ENCODE peak calls at places on chromosomes 11 and 22, in five cellular contexts. Z is thyroid gland, M is A549, J is IMR-90, W is transverse colon. H is an unnamed sample.
A peak's percentile ranks its signal among the peaks of the same experiment; 100 is the strongest.

GRCh38 chr11:70568504-70569172 is 170.3 kb downstream of the CTTN start:
- DNase-seq in W (peak; percentile 49), M (no peak), J (peak; percentile 24), Z (peak; percentile 22), H (no peak)

GRCh38 chr11:67484847-67485311 is 2.1 kb downstream of the AIP start:
- DNase-seq in J (no peak), Z (no peak), W (peak; percentile 57), M (no peak), H (peak; percentile 50)

GRCh38 chr11:128431931-128432330 is 155.4 kb downstream of the ETS1 start:
- DNase-seq in M (no peak), J (no peak), W (no peak), Z (no peak), H (no peak)

GRCh38 chr11:107856180-107856980 is 2.2 kb downstream of the SLC35F2 start:
- DNase-seq in J (no peak), W (peak; percentile 11), Z (no peak), M (no peak), H (no peak)

GRCh38 chr11:76010051-76010450 is 195.0 kb downstream of the UVRAG start:
- DNase-seq in J (no peak), W (no peak), M (no peak), Z (no peak), H (no peak)

GRCh38 chr22:46370584-46371373 is 35.3 kb downstream of the TRMU start:
- DNase-seq in W (no peak), Z (peak; percentile 41), J (no peak), M (no peak), H (no peak)

GRCh38 chr22:49566141-49566541 is 261.5 kb downstream of the BRD1 start:
- DNase-seq in Z (no peak), J (no peak), M (no peak), W (no peak), H (no peak)

GRCh38 chr22:40911772-40912171 is 39.4 kb upstream of the RBX1 start:
- DNase-seq in W (no peak), Z (no peak), M (no peak), J (peak; percentile 50), H (no peak)

GRCh38 chr11:78256962-78257361 is 68.2 kb downstream of the USP35 start:
- DNase-seq in Z (peak; percentile 69), M (no peak), W (peak; percentile 76), J (peak; percentile 92), H (peak; percentile 82)

GRCh38 chr11:130721282-130721681 is 195.0 kb downstream of the SNX19 start:
- DNase-seq in M (no peak), J (no peak), W (no peak), Z (no peak), H (no peak)

GRCh38 chr11:111000400-111001090 is 245.0 kb upstream of the POU2AF2 start:
- DNase-seq in M (no peak), W (no peak), Z (no peak), J (no peak), H (no peak)

GRCh38 chr11:100687630-100688395 is 725 bp downstream of the ARHGAP42 start:
- DNase-seq in M (peak; percentile 60), Z (peak; percentile 58), J (peak; percentile 85), W (peak; percentile 65), H (peak; percentile 65)

GRCh38 chr11:113876798-113877672 is 1.7 kb upstream of the USP28 start:
- DNase-seq in J (no peak), M (no peak), Z (no peak), W (no peak), H (no peak)

GRCh38 chr11:58744988-58745704 is 13.4 kb upstream of the GLYAT start:
- DNase-seq in W (no peak), J (no peak), M (no peak), Z (no peak), H (no peak)

GRCh38 chr11:73321342-73322110 is 13.4 kb downstream of the ARHGEF17 start:
- DNase-seq in J (peak; percentile 84), W (no peak), Z (peak; percentile 52), M (no peak), H (no peak)

GRCh38 chr22:41732096-41732772 is 32.9 kb downstream of the MEI1 start:
- DNase-seq in W (no peak), J (no peak), M (no peak), Z (no peak), H (no peak)

GRCh38 chr11:12932485-12932884 is 76.6 kb upstream of the RASSF10 start:
- DNase-seq in W (no peak), J (no peak), Z (no peak), M (no peak), H (no peak)

GRCh38 chr11:839875-840617 is 2.3 kb downstream of the POLR2L start:
- DNase-seq in J (no peak), M (no peak), Z (no peak), W (no peak), H (no peak)

GRCh38 chr11:121533556-121534050 is 80.8 kb upstream of the SORL1-AS1 start:
- DNase-seq in Z (no peak), M (no peak), W (no peak), J (no peak), H (no peak)

GRCh38 chr11:67316882-67317364 is 13.6 kb downstream of the SSH3 start:
- DNase-seq in W (no peak), M (peak; percentile 86), J (peak; percentile 52), Z (no peak), H (no peak)

GRCh38 chr11:57641011-57641410 is 8.7 kb downstream of the YPEL4 start:
- DNase-seq in W (no peak), J (no peak), Z (peak; percentile 68), M (no peak), H (no peak)

GRCh38 chr22:45881524-45881875 is 95.5 kb downstream of the WNT7B start:
- DNase-seq in Z (no peak), M (no peak), W (no peak), J (no peak), H (no peak)

GRCh38 chr11:88552377-88553029 is 215.0 kb upstream of the CTSC start:
- DNase-seq in M (peak; percentile 41), J (peak; percentile 55), Z (peak; percentile 3), W (peak; percentile 42), H (peak; percentile 56)

GRCh38 chr11:34158661-34159060 is 53.2 kb downstream of the NAT10 start:
- DNase-seq in J (no peak), M (no peak), Z (no peak), W (no peak), H (no peak)

GRCh38 chr11:129282634-129283033 is 90.5 kb upstream of the ARHGAP32 start:
- DNase-seq in M (no peak), J (no peak), Z (no peak), W (peak; percentile 22), H (no peak)

DNA sequence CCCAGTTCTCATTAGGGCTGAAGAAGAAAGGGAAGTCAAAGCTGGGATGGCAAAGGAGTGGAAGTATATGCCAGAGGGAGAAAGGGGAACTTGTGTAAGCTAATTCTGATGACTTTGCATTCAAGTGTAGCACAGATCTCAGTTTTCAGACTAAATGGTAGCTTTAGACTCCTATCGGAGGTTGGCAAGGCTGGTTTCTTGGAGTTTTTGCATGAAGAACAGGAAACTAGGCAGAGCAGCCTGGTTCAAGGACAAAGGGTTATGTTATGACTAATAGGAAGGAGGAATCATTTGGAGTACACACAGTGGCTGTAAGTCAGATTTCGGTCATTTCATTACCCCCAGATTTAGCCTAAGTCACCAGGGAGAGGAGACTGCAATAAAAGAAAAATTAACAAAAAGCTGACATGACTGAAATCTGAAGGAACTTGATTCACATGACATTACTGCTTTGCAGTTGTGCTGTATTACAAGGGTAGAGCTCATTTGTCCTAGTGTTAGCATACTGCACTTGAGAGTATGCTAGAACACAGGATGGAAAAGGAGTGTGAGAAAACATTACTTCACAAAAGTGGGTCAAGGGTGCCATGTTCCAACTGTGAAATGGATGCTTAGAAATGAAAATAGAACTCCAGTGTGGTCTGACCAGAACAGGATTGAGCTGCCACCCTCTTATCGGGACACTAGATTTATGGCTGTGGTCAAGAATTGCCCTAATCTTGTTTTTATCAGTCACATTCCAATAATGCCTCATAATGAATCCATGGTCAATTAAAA is 23.6 kb downstream of the ADM start:
- DNase-seq in J (peak; percentile 46), W (no peak), Z (no peak), M (no peak), H (no peak)
- TF ChIP-seq POLR2A in J (no peak), W (no peak), Z (no peak), M (no peak), H (no peak)

GRCh38 chr11:64592656-64593055 is 1.6 kb downstream of the SLC22A12 start:
- DNase-seq in M (no peak), Z (no peak), J (no peak), W (no peak), H (peak; percentile 47)

GRCh38 chr11:64591257-64592233 is 525 bp downstream of the SLC22A12 start:
- DNase-seq in W (no peak), M (no peak), J (no peak), Z (no peak), H (peak; percentile 49)

GRCh38 chr11:64592234-64592615 is 1.2 kb downstream of the SLC22A12 start:
- DNase-seq in J (no peak), Z (no peak), M (no peak), W (no peak), H (no peak)

GRCh38 chr11:64588701-64589100 is 2.3 kb upstream of the SLC22A12 start:
- DNase-seq in Z (no peak), W (no peak), M (no peak), J (no peak), H (no peak)

DNA sequence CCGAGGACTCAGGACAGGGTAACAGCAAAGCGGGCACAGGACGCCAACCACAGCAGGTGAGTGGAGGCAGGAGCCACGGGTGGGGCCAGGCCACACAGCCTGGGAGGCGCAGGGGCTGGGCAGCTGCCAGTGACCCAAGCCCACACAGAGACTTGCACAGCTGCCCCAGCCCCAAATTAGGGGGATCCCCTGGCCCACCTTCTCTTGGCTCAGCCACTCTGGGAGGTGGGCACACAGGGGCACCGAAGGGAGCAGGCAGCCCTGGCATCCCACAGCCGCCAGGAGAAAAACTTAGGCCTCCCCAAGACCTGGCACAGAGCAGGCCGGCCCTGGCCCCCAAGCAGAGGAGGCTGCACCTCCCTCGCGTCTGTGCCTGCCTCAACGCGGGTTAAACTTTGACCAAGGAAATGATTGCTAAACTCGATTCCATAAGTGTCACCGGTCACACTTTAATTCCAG is at the start of gene SLC22A12:
- DNase-seq in J (no peak), W (no peak), M (no peak), Z (no peak), H (peak; percentile 16)
- H3K27ac ChIP-seq in J (no peak within 1 kb of the TSS), W (no peak within 1 kb of the TSS), M (no peak within 1 kb of the TSS), Z (no peak within 1 kb of the TSS), H (no peak within 1 kb of the TSS)

GRCh38 chr11:117094776-117095175 is 3.5 kb downstream of the SIK3 start:
- DNase-seq in W (no peak), J (peak; percentile 56), M (no peak), Z (peak; percentile 41), H (no peak)
- H3K4me3 ChIP-seq in W (no peak overlapping the region), J (no peak overlapping the region), M (no peak overlapping the region), Z (no peak overlapping the region), H (no peak overlapping the region)

DNA sequence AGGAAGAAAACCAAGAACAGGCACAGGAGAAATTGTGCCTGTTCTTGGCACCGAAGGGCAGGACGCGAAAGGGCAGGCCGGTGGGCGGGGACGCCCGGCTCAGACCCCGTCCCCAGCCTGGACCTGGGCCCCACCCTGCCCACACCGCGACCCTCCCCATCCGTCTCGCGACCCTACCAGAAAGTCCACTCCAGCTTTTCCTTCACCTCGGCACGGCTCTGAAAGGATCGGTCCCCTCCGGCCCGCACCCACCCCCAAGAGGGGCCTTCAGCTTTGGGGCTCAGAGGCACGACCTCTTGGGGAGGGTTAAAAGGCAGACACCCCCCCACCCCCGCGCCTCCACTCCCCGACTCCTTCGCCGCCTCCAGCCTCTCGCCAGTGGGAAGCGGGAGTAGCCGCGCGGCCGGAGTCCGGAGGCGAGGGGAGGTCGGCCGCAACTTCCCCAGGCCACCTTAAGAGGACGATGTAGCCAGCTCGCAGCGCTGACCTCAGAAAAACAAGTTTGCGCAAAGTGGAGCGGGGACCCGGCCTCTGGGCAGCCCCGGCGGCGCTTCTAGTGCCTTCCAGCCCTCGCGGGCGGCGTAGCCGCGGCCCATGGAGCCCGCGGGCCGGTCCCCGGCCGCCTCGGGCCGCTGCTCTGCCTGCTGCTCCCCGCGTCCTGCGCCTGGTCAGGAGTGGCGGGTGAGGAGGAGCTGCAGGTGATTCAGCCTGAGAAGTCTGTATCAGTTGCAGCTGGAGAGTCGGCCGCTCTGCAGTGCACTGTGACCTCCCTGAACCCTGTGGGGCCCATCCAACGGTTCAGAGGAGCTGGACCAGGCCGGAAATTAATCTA is 4.3 kb downstream of the SEC14L6 start:
- DNase-seq in M (no peak), J (no peak), Z (peak; percentile 18), W (no peak), H (no peak)
- TF ChIP-seq POLR2A in M (no peak), J (no peak), Z (no peak), W (no peak), H (no peak)